ENCODE peak calls at places on chromosomes 2 and 18, in four cellular contexts. N is mesenteric fat pad; E is activated CD4-positive, alpha-beta memory T cell treated with anti-CD3 and anti-CD28 coated beads for 36 hours; F is amygdala. B is an unnamed sample.

GRCh38 chr18:51191139-51191717 is 6.3 kb downstream of the MEX3C start:
- DNase-seq in E (peak; percentile 65), N (no peak), F (no peak), B (no peak)

GRCh38 chr2:29108225-29108624 is 7.0 kb upstream of the CLIP4 start:
- DNase-seq in F (peak; percentile 69), N (no peak), E (no peak), B (peak; percentile 53)

GRCh38 chr18:79515944-79516351 is 120.2 kb downstream of the NFATC1 start:
- DNase-seq in N (peak; percentile 78), E (peak; percentile 10), F (no peak), B (no peak)

GRCh38 chr2:86065512-86065911 is 40.2 kb downstream of the POLR1A start:
- DNase-seq in E (no peak), N (peak; percentile 14), F (no peak), B (no peak)

GRCh38 chr2:157698430-157698829 is 69.8 kb upstream of the ACVR1C start:
- DNase-seq in N (no peak), E (no peak), F (no peak), B (no peak)

GRCh38 chr2:40343904-40344303 is 108.0 kb downstream of the SLC8A1 start:
- DNase-seq in E (no peak), N (no peak), F (no peak), B (no peak)

GRCh38 chr2:84292545-84292944 is 166.5 kb downstream of the SUCLG1 start:
- DNase-seq in N (no peak), E (no peak), F (no peak), B (no peak)

GRCh38 chr18:26085056-26085455 is 5.4 kb downstream of the SS18 start:
- DNase-seq in E (no peak), N (no peak), F (no peak), B (no peak)

GRCh38 chr18:41347057-41347456 is 608.0 kb upstream of the PIK3C3 start:
- DNase-seq in E (no peak), F (no peak), N (no peak), B (no peak)

GRCh38 chr18:46702399-46702798 is 45.4 kb upstream of the LOXHD1 start:
- DNase-seq in F (no peak), E (no peak), N (no peak), B (no peak)